ENCODE peak calls at places on chromosomes 11 and 22, in nine cellular contexts. One of them, this sample, is unnamed.

GRCh38 chr11:3213659-3214419 is 4.8 kb downstream of the MRGPRG start:
- DNase-seq in PC-3: no peak
- DNase-seq in neural progenitor cell: no peak
- DNase-seq in HCT116: no peak
- DNase-seq in GM23248: no peak
- DNase-seq in SK-N-SH: no peak
- DNase-seq in GM23338: peak
- DNase-seq in hepatocyte: no peak
- DNase-seq in MM.1S: no peak
- DNase-seq in this sample: no peak

GRCh38 chr22:21707677-21708076 is 27.9 kb downstream of the YPEL1 start:
- DNase-seq in PC-3: no peak
- DNase-seq in neural progenitor cell: no peak
- DNase-seq in HCT116: no peak
- DNase-seq in GM23248: no peak
- DNase-seq in SK-N-SH: peak
- DNase-seq in GM23338: no peak
- DNase-seq in hepatocyte: no peak
- DNase-seq in MM.1S: no peak
- DNase-seq in this sample: peak

GRCh38 chr11:66904055-66904454 is 47.2 kb downstream of the LRFN4 start:
- DNase-seq in PC-3: peak
- DNase-seq in neural progenitor cell: no peak
- DNase-seq in HCT116: peak
- DNase-seq in GM23248: no peak
- DNase-seq in SK-N-SH: peak
- DNase-seq in GM23338: no peak
- DNase-seq in hepatocyte: peak
- DNase-seq in MM.1S: no peak
- DNase-seq in this sample: no peak

GRCh38 chr22:38316340-38317236 is 645 bp downstream of the CSNK1E start:
- DNase-seq in PC-3: no peak
- DNase-seq in neural progenitor cell: peak
- DNase-seq in HCT116: no peak
- DNase-seq in GM23248: peak
- DNase-seq in SK-N-SH: peak
- DNase-seq in GM23338: peak
- DNase-seq in hepatocyte: peak
- DNase-seq in MM.1S: peak
- DNase-seq in this sample: peak

GRCh38 chr11:102010776-102011500 is 36.3 kb upstream of the CFAP300 start:
- DNase-seq in PC-3: peak
- DNase-seq in neural progenitor cell: peak
- DNase-seq in HCT116: peak
- DNase-seq in GM23248: peak
- DNase-seq in SK-N-SH: peak
- DNase-seq in GM23338: peak
- DNase-seq in hepatocyte: peak
- DNase-seq in MM.1S: no peak
- DNase-seq in this sample: no peak

GRCh38 chr22:32518848-32519247 is 44.2 kb downstream of the FBXO7 start:
- DNase-seq in PC-3: peak
- DNase-seq in neural progenitor cell: no peak
- DNase-seq in HCT116: peak
- DNase-seq in GM23248: no peak
- DNase-seq in SK-N-SH: no peak
- DNase-seq in GM23338: peak
- DNase-seq in hepatocyte: no peak
- DNase-seq in MM.1S: no peak
- DNase-seq in this sample: peak

GRCh38 chr11:3224730-3225098 is 6.1 kb upstream of the MRGPRG start:
- DNase-seq in PC-3: no peak
- DNase-seq in neural progenitor cell: no peak
- DNase-seq in HCT116: no peak
- DNase-seq in GM23248: no peak
- DNase-seq in SK-N-SH: peak
- DNase-seq in GM23338: no peak
- DNase-seq in hepatocyte: no peak
- DNase-seq in MM.1S: no peak
- DNase-seq in this sample: no peak

GRCh38 chr11:118264568-118265470 is 722 bp upstream of the MPZL2 start:
- DNase-seq in PC-3: no peak
- DNase-seq in neural progenitor cell: peak
- DNase-seq in HCT116: no peak
- DNase-seq in GM23248: no peak
- DNase-seq in SK-N-SH: no peak
- DNase-seq in GM23338: peak
- DNase-seq in hepatocyte: no peak
- DNase-seq in MM.1S: no peak
- DNase-seq in this sample: no peak

GRCh38 chr11:15649371-15650104 is 534.8 kb downstream of the INSC start:
- DNase-seq in PC-3: no peak
- DNase-seq in neural progenitor cell: no peak
- DNase-seq in HCT116: no peak
- DNase-seq in GM23248: no peak
- DNase-seq in SK-N-SH: no peak
- DNase-seq in GM23338: no peak
- DNase-seq in hepatocyte: peak
- DNase-seq in MM.1S: no peak
- DNase-seq in this sample: no peak

GRCh38 chr11:16809901-16810668 is 71.6 kb downstream of the C11orf58 start:
- DNase-seq in PC-3: peak
- DNase-seq in neural progenitor cell: no peak
- DNase-seq in HCT116: no peak
- DNase-seq in GM23248: peak
- DNase-seq in SK-N-SH: no peak
- DNase-seq in GM23338: no peak
- DNase-seq in hepatocyte: no peak
- DNase-seq in MM.1S: no peak
- DNase-seq in this sample: no peak

GRCh38 chr11:71371674-71372069 is 76.5 kb downstream of the DHCR7 start:
- DNase-seq in PC-3: no peak
- DNase-seq in neural progenitor cell: no peak
- DNase-seq in HCT116: no peak
- DNase-seq in GM23248: no peak
- DNase-seq in SK-N-SH: no peak
- DNase-seq in GM23338: no peak
- DNase-seq in hepatocyte: no peak
- DNase-seq in MM.1S: no peak
- DNase-seq in this sample: no peak

GRCh38 chr11:109970516-109971183 is 122.5 kb upstream of the ZC3H12C start:
- DNase-seq in PC-3: no peak
- DNase-seq in neural progenitor cell: no peak
- DNase-seq in HCT116: no peak
- DNase-seq in GM23248: no peak
- DNase-seq in SK-N-SH: no peak
- DNase-seq in GM23338: no peak
- DNase-seq in hepatocyte: no peak
- DNase-seq in MM.1S: peak
- DNase-seq in this sample: no peak

GRCh38 chr11:109972181-109972715 is 120.9 kb upstream of the ZC3H12C start:
- DNase-seq in PC-3: no peak
- DNase-seq in neural progenitor cell: no peak
- DNase-seq in HCT116: no peak
- DNase-seq in GM23248: no peak
- DNase-seq in SK-N-SH: no peak
- DNase-seq in GM23338: no peak
- DNase-seq in hepatocyte: no peak
- DNase-seq in MM.1S: peak
- DNase-seq in this sample: peak

GRCh38 chr11:109968781-109969180 is 124.4 kb upstream of the ZC3H12C start:
- DNase-seq in PC-3: no peak
- DNase-seq in neural progenitor cell: no peak
- DNase-seq in HCT116: no peak
- DNase-seq in GM23248: no peak
- DNase-seq in SK-N-SH: no peak
- DNase-seq in GM23338: no peak
- DNase-seq in hepatocyte: no peak
- DNase-seq in MM.1S: no peak
- DNase-seq in this sample: no peak

GRCh38 chr11:109972939-109973338 is 120.3 kb upstream of the ZC3H12C start:
- DNase-seq in PC-3: no peak
- DNase-seq in neural progenitor cell: no peak
- DNase-seq in HCT116: no peak
- DNase-seq in GM23248: peak
- DNase-seq in SK-N-SH: no peak
- DNase-seq in GM23338: no peak
- DNase-seq in hepatocyte: no peak
- DNase-seq in MM.1S: no peak
- DNase-seq in this sample: no peak

DNA sequence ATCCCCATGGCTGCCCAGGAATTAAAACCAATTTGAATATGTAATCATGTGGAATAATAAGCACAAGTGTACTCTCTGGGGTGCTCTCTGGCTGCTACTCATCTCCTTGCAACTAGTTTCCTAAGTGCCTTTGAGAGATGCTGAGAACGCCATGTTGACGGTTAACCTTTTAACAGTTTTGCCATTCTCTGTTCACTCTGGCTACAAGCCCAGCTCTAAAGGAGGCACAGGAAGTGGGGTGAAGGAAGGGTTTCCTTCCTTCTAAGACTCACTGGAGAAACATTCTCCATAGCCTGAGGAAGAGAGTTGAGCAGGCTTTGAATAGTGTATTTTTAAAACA is 122.0 kb upstream of the ZC3H12C start:
- DNase-seq in PC-3: peak
- DNase-seq in neural progenitor cell: peak
- DNase-seq in HCT116: no peak
- DNase-seq in GM23248: peak
- DNase-seq in SK-N-SH: no peak
- DNase-seq in GM23338: peak
- DNase-seq in hepatocyte: no peak
- DNase-seq in MM.1S: no peak
- DNase-seq in this sample: peak
- TF ChIP-seq EZH2phosphoT487 in PC-3: no peak
- TF ChIP-seq EZH2phosphoT487 in neural progenitor cell: no peak
- TF ChIP-seq EZH2phosphoT487 in HCT116: no peak
- TF ChIP-seq EZH2phosphoT487 in GM23248: no peak
- TF ChIP-seq EZH2phosphoT487 in SK-N-SH: no peak
- TF ChIP-seq EZH2phosphoT487 in GM23338: no peak
- TF ChIP-seq EZH2phosphoT487 in hepatocyte: no peak
- TF ChIP-seq EZH2phosphoT487 in MM.1S: no peak
- TF ChIP-seq EZH2phosphoT487 in this sample: no peak

GRCh38 chr11:47983464-47984397 is 3.4 kb downstream of the PTPRJ start:
- DNase-seq in PC-3: peak
- DNase-seq in neural progenitor cell: no peak
- DNase-seq in HCT116: no peak
- DNase-seq in GM23248: peak
- DNase-seq in SK-N-SH: no peak
- DNase-seq in GM23338: no peak
- DNase-seq in hepatocyte: no peak
- DNase-seq in MM.1S: peak
- DNase-seq in this sample: peak
- H2AFZ ChIP-seq in PC-3: peak
- H2AFZ ChIP-seq in neural progenitor cell: no peak
- H2AFZ ChIP-seq in HCT116: no peak
- H2AFZ ChIP-seq in GM23248: peak
- H2AFZ ChIP-seq in SK-N-SH: no peak
- H2AFZ ChIP-seq in GM23338: no peak
- H2AFZ ChIP-seq in hepatocyte: no peak
- H2AFZ ChIP-seq in MM.1S: peak
- H2AFZ ChIP-seq in this sample: peak

GRCh38 chr22:33743756-33744155 is 176.5 kb downstream of the LARGE1 start:
- DNase-seq in PC-3: no peak
- DNase-seq in neural progenitor cell: no peak
- DNase-seq in HCT116: no peak
- DNase-seq in GM23248: no peak
- DNase-seq in SK-N-SH: no peak
- DNase-seq in GM23338: no peak
- DNase-seq in hepatocyte: no peak
- DNase-seq in MM.1S: no peak
- DNase-seq in this sample: no peak

GRCh38 chr22:33747029-33747428 is 173.2 kb downstream of the LARGE1 start:
- DNase-seq in PC-3: no peak
- DNase-seq in neural progenitor cell: no peak
- DNase-seq in HCT116: no peak
- DNase-seq in GM23248: no peak
- DNase-seq in SK-N-SH: no peak
- DNase-seq in GM23338: no peak
- DNase-seq in hepatocyte: no peak
- DNase-seq in MM.1S: no peak
- DNase-seq in this sample: no peak

GRCh38 chr22:33746501-33746928 is 173.8 kb downstream of the LARGE1 start:
- DNase-seq in PC-3: no peak
- DNase-seq in neural progenitor cell: no peak
- DNase-seq in HCT116: no peak
- DNase-seq in GM23248: no peak
- DNase-seq in SK-N-SH: no peak
- DNase-seq in GM23338: no peak
- DNase-seq in hepatocyte: peak
- DNase-seq in MM.1S: no peak
- DNase-seq in this sample: no peak

GRCh38 chr22:33748714-33749113 is 171.6 kb downstream of the LARGE1 start:
- DNase-seq in PC-3: no peak
- DNase-seq in neural progenitor cell: no peak
- DNase-seq in HCT116: no peak
- DNase-seq in GM23248: no peak
- DNase-seq in SK-N-SH: no peak
- DNase-seq in GM23338: no peak
- DNase-seq in hepatocyte: no peak
- DNase-seq in MM.1S: no peak
- DNase-seq in this sample: peak

GRCh38 chr22:33747576-33748180 is 172.6 kb downstream of the LARGE1 start:
- DNase-seq in PC-3: no peak
- DNase-seq in neural progenitor cell: no peak
- DNase-seq in HCT116: no peak
- DNase-seq in GM23248: no peak
- DNase-seq in SK-N-SH: peak
- DNase-seq in GM23338: no peak
- DNase-seq in hepatocyte: no peak
- DNase-seq in MM.1S: peak
- DNase-seq in this sample: peak
- TF ChIP-seq EZH2phosphoT487 in PC-3: no peak
- TF ChIP-seq EZH2phosphoT487 in neural progenitor cell: no peak
- TF ChIP-seq EZH2phosphoT487 in HCT116: no peak
- TF ChIP-seq EZH2phosphoT487 in GM23248: no peak
- TF ChIP-seq EZH2phosphoT487 in SK-N-SH: no peak
- TF ChIP-seq EZH2phosphoT487 in GM23338: no peak
- TF ChIP-seq EZH2phosphoT487 in hepatocyte: no peak
- TF ChIP-seq EZH2phosphoT487 in MM.1S: no peak
- TF ChIP-seq EZH2phosphoT487 in this sample: no peak

GRCh38 chr11:82059505-82059904 is 674.2 kb downstream of the FAM181B start:
- DNase-seq in PC-3: no peak
- DNase-seq in neural progenitor cell: no peak
- DNase-seq in HCT116: no peak
- DNase-seq in GM23248: no peak
- DNase-seq in SK-N-SH: no peak
- DNase-seq in GM23338: no peak
- DNase-seq in hepatocyte: no peak
- DNase-seq in MM.1S: no peak
- DNase-seq in this sample: no peak

DNA sequence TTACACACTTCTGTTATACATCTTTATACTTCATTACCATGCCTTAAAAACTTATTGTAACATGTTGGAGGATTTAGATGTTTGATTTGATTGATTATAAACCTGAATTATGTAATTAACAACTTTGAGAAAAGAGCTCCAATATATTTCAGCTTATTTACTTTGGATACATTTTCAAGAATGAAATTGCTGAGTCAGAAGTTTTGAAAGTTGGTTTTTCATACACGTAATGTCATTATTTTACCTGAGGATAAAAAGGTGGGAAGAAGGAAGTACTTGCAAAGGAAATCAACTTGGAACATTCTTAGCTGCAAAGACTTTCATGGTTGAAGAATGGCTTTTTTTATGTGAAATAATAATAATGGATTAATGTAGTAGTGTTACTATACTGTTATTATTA is 677.2 kb downstream of the FAM181B start:
- DNase-seq in PC-3: no peak
- DNase-seq in neural progenitor cell: no peak
- DNase-seq in HCT116: no peak
- DNase-seq in GM23248: no peak
- DNase-seq in SK-N-SH: no peak
- DNase-seq in GM23338: no peak
- DNase-seq in hepatocyte: no peak
- DNase-seq in MM.1S: no peak
- DNase-seq in this sample: no peak
- H2AFZ ChIP-seq in PC-3: no peak
- H2AFZ ChIP-seq in neural progenitor cell: no peak
- H2AFZ ChIP-seq in HCT116: no peak
- H2AFZ ChIP-seq in GM23248: no peak
- H2AFZ ChIP-seq in SK-N-SH: no peak
- H2AFZ ChIP-seq in GM23338: no peak
- H2AFZ ChIP-seq in hepatocyte: no peak
- H2AFZ ChIP-seq in MM.1S: no peak
- H2AFZ ChIP-seq in this sample: no peak

This sample was measured in OCI-LY7.